ENCODE peak calls at places on chromosomes 2 and 18, in four cellular contexts. One of them, this sample, is unnamed.

GRCh38 chr2:12004713-12005112 is 258.3 kb downstream of the LPIN1 start:
- DNase-seq in fibroblast of lung: no peak
- DNase-seq in HCT116: no peak
- DNase-seq in NT2/D1: no peak
- DNase-seq in this sample: no peak

GRCh38 chr2:148930046-148930775 is 55.2 kb downstream of the KIF5C start:
- DNase-seq in fibroblast of lung: no peak
- DNase-seq in HCT116: no peak
- DNase-seq in NT2/D1: no peak
- DNase-seq in this sample: no peak

GRCh38 chr2:182506606-182507005 is 79.8 kb upstream of the PDE1A start:
- DNase-seq in fibroblast of lung: peak
- DNase-seq in HCT116: no peak
- DNase-seq in NT2/D1: no peak
- DNase-seq in this sample: no peak

GRCh38 chr2:33528551-33528950 is 52.1 kb downstream of the RASGRP3 start:
- DNase-seq in fibroblast of lung: no peak
- DNase-seq in HCT116: no peak
- DNase-seq in NT2/D1: no peak
- DNase-seq in this sample: no peak

GRCh38 chr2:222264791-222265320 is 33.9 kb downstream of the PAX3 start:
- DNase-seq in fibroblast of lung: peak
- DNase-seq in HCT116: no peak
- DNase-seq in NT2/D1: no peak
- DNase-seq in this sample: no peak

GRCh38 chr2:197873293-197873701 is 68.9 kb downstream of the PLCL1 start:
- DNase-seq in fibroblast of lung: peak
- DNase-seq in HCT116: no peak
- DNase-seq in NT2/D1: peak
- DNase-seq in this sample: no peak

GRCh38 chr2:108129636-108130035 is 110.1 kb upstream of the SULT1C3 start:
- DNase-seq in fibroblast of lung: no peak
- DNase-seq in HCT116: no peak
- DNase-seq in NT2/D1: no peak
- DNase-seq in this sample: no peak

GRCh38 chr18:4433762-4434161 is 21.3 kb downstream of the DLGAP1 start:
- DNase-seq in fibroblast of lung: peak
- DNase-seq in HCT116: no peak
- DNase-seq in NT2/D1: no peak
- DNase-seq in this sample: no peak

GRCh38 chr2:144510206-144510991 is 9.5 kb downstream of the ZEB2 start:
- DNase-seq in fibroblast of lung: peak
- DNase-seq in HCT116: no peak
- DNase-seq in NT2/D1: peak
- DNase-seq in this sample: no peak

GRCh38 chr18:7626922-7627440 is 59.9 kb downstream of the PTPRM start:
- DNase-seq in fibroblast of lung: peak
- DNase-seq in HCT116: no peak
- DNase-seq in NT2/D1: no peak
- DNase-seq in this sample: no peak

GRCh38 chr18:7623681-7624080 is 56.6 kb downstream of the PTPRM start:
- DNase-seq in fibroblast of lung: no peak
- DNase-seq in HCT116: no peak
- DNase-seq in NT2/D1: no peak
- DNase-seq in this sample: no peak

GRCh38 chr18:7629416-7629815 is 62.3 kb downstream of the PTPRM start:
- DNase-seq in fibroblast of lung: no peak
- DNase-seq in HCT116: no peak
- DNase-seq in NT2/D1: no peak
- DNase-seq in this sample: no peak

GRCh38 chr18:7624697-7625096 is 57.6 kb downstream of the PTPRM start:
- DNase-seq in fibroblast of lung: no peak
- DNase-seq in HCT116: no peak
- DNase-seq in NT2/D1: no peak
- DNase-seq in this sample: no peak

DNA sequence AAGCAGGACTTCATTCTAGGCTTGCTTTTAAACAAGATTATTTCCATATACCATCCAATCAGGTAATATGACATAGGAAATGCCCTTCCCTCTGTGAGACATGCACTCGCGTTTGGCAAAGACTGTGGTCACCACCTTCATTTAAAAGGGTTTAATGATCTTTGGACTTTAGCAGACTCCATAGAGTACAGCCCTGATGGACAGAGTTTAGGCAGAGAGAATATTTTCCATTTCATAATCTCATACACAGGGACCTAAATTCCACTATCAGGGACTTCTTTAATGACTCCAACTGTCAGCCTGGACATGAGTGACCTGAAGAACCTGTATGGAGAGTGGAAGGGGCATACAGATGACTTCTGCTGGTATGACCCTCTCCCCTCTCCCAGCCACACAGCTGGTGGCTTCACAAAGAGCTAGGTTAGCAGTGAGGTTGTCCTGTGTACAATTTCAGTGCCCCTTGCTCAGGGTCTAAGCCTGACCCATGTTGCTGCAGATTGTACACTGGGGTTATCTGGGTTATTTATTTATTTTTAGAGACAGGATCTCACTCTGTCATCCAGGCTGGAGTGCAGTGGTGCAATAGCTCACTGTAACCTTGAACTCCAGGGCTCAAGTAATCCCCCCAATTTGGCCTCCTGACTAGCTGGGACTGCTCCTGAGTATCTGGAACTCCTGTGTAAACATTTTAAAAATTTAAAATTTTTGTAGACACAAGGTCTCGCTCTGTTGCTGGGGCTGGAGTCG is 59.2 kb downstream of the PTPRM start:
- DNase-seq in fibroblast of lung: no peak
- DNase-seq in HCT116: no peak
- DNase-seq in NT2/D1: no peak
- DNase-seq in this sample: no peak
- H3K4me3 ChIP-seq in fibroblast of lung: no peak
- H3K4me3 ChIP-seq in HCT116: no peak
- H3K4me3 ChIP-seq in NT2/D1: no peak
- H3K4me3 ChIP-seq in this sample: no peak

GRCh38 chr2:160321025-160321424 is 121.0 kb upstream of the ITGB6 start:
- DNase-seq in fibroblast of lung: no peak
- DNase-seq in HCT116: no peak
- DNase-seq in NT2/D1: no peak
- DNase-seq in this sample: no peak

GRCh38 chr2:160319700-160320099 is 119.6 kb upstream of the ITGB6 start:
- DNase-seq in fibroblast of lung: no peak
- DNase-seq in HCT116: no peak
- DNase-seq in NT2/D1: no peak
- DNase-seq in this sample: no peak

GRCh38 chr2:160322320-160322719 is 122.2 kb upstream of the ITGB6 start:
- DNase-seq in fibroblast of lung: no peak
- DNase-seq in HCT116: no peak
- DNase-seq in NT2/D1: no peak
- DNase-seq in this sample: no peak

GRCh38 chr2:160315337-160315736 is 115.3 kb upstream of the ITGB6 start:
- DNase-seq in fibroblast of lung: peak
- DNase-seq in HCT116: no peak
- DNase-seq in NT2/D1: no peak
- DNase-seq in this sample: no peak

DNA sequence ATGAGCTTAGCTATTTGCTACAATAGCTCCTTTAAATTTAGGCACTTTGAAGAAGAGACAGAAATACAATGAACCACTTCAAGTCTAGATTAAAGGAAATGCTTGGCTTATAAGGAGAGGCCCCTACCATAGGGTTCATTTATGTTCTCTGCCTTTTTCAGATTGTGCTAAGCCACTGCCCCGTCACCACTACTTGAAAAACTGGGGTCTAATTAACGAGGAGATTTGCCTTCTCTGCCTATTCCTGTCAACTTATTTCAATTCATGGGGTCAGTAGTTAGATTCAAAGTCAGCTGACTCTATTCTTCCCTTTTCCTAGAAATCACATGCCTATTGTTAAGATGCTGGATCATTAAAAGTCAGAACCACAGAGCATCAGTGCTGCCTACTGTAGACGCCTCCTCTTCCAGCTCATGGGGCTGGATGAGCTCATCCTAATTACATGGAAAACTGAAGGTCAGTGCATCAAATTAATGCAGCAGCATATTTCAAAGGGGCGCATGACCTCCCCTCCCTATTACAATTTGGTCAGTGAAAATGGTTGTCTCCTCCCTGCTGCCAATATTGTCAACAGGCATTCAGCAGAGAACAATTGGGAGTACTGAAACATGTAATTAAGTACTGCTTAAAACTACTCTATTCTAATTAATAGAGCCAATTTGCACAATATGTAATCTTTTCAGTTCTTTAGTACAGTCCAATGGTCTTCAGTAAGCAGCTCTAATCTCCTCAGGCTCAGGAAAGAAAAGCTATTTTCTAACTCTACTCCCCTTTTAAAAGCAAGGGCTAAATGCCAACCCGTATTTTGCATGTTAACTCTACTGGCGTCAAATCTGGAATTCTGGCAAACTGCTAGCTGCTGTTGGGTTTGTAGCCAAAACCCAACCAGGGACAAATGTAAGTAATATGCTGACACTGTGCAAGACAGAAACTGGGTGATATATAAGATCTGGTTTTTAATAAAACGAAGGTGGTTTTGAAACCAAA is 117.3 kb upstream of the ITGB6 start:
- DNase-seq in fibroblast of lung: peak
- DNase-seq in HCT116: no peak
- DNase-seq in NT2/D1: no peak
- DNase-seq in this sample: no peak
- H3K4me3 ChIP-seq in fibroblast of lung: no peak
- H3K4me3 ChIP-seq in HCT116: no peak
- H3K4me3 ChIP-seq in NT2/D1: no peak
- H3K4me3 ChIP-seq in this sample: no peak

GRCh38 chr18:78814766-78815165 is 164.9 kb upstream of the SALL3 start:
- DNase-seq in fibroblast of lung: no peak
- DNase-seq in HCT116: no peak
- DNase-seq in NT2/D1: no peak
- DNase-seq in this sample: no peak
- H3K4me3 ChIP-seq in fibroblast of lung: no peak
- H3K4me3 ChIP-seq in HCT116: no peak
- H3K4me3 ChIP-seq in NT2/D1: peak
- H3K4me3 ChIP-seq in this sample: no peak

GRCh38 chr2:84889332-84889731 is 8.4 kb upstream of the TRABD2A start:
- DNase-seq in fibroblast of lung: no peak
- DNase-seq in HCT116: no peak
- DNase-seq in NT2/D1: no peak
- DNase-seq in this sample: no peak
- H3K4me3 ChIP-seq in fibroblast of lung: no peak
- H3K4me3 ChIP-seq in HCT116: no peak
- H3K4me3 ChIP-seq in NT2/D1: no peak
- H3K4me3 ChIP-seq in this sample: no peak

DNA sequence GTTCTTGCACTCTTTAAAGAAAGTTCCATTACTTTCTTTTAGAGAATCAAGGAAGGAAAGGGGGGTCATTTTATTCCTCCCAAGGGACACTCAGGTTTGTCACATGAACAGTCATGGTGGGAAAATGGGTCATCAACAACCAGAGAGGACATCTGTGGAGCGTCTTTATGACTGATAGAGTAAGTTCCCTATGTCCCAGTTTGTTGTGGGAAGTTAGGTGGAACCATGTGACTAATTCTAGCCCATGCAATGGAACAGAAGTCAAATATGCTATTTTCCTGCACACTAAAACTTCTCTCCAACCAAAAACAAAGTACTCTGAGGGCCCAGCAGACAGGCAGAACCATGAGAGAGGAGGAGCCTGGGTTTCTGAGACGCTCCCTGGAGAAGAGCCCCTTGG is 165.7 kb upstream of the SERTAD2 start:
- DNase-seq in fibroblast of lung: no peak
- DNase-seq in HCT116: no peak
- DNase-seq in NT2/D1: no peak
- DNase-seq in this sample: no peak
- H3K4me3 ChIP-seq in fibroblast of lung: no peak
- H3K4me3 ChIP-seq in HCT116: no peak
- H3K4me3 ChIP-seq in NT2/D1: no peak
- H3K4me3 ChIP-seq in this sample: no peak

GRCh38 chr2:187084524-187084923 is 235.6 kb upstream of the ZSWIM2 start:
- DNase-seq in fibroblast of lung: no peak
- DNase-seq in HCT116: no peak
- DNase-seq in NT2/D1: no peak
- DNase-seq in this sample: no peak
- H3K4me3 ChIP-seq in fibroblast of lung: no peak
- H3K4me3 ChIP-seq in HCT116: no peak
- H3K4me3 ChIP-seq in NT2/D1: no peak
- H3K4me3 ChIP-seq in this sample: no peak

DNA sequence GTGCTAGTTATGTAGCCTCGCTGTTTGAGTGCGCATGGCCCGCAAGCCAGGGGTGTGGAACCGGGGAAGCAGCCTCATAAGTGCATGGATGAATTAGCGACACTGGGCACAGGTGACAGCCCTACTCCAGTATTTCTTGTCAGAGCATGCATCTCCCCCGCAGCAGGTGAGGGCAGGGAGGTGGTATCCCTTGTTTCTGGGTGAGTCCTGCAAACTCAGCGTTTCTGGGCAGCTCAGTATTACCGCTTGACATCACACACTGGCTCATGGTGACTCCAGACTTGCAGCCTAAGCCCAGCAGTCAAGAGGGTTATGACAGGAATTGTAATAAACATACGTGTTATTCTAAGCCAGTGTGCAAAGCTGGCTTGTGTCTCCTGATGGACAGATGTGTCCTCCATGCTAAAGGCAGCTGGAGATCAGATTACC is 2.5 kb downstream of the CABLES1 start:
- DNase-seq in fibroblast of lung: no peak
- DNase-seq in HCT116: no peak
- DNase-seq in NT2/D1: no peak
- DNase-seq in this sample: no peak
- H3K4me3 ChIP-seq in fibroblast of lung: no peak
- H3K4me3 ChIP-seq in HCT116: no peak
- H3K4me3 ChIP-seq in NT2/D1: peak
- H3K4me3 ChIP-seq in this sample: no peak